ENCODE peak calls at places on chromosomes 5 and 9, in nine cellular contexts. Y is fibroblast of lung, H is SK-N-SH, E is OCI-LY7, Z is endothelial cell of umbilical vein, N is HepG2, K is mammary epithelial cell, F is osteoblast, A is IMR-90. B is an unnamed sample. For H4K20me1, the result is how much of the 10 kb centered on the place peaks cover.

GRCh38 chr5:112146323-112146848 is 272.7 kb downstream of the EPB41L4A start:
- DNase-seq in Y (peak), H (no peak), E (no peak), Z (no peak), N (no peak), K (peak), F (peak), A (peak), B (no peak)

GRCh38 chr5:132222649-132223038 is 5.0 kb downstream of the P4HA2 start:
- DNase-seq in Y (no peak), H (no peak), E (peak), Z (no peak), N (no peak), K (no peak), F (no peak), A (no peak), B (no peak)

GRCh38 chr9:19113964-19114679 is 11.4 kb upstream of the HAUS6 start:
- DNase-seq in Y (no peak), H (no peak), E (no peak), Z (no peak), N (no peak), K (no peak), F (peak), A (no peak), B (no peak)

GRCh38 chr5:178116406-178116885 is 3.1 kb downstream of the N4BP3 start:
- DNase-seq in Y (no peak), H (peak), E (peak), Z (peak), N (no peak), K (no peak), F (peak), A (no peak), B (no peak)

GRCh38 chr5:80187691-80188090 is 68.2 kb downstream of the SERINC5 start:
- DNase-seq in Y (no peak), H (no peak), E (no peak), Z (no peak), N (no peak), K (no peak), F (no peak), A (no peak), B (no peak)

GRCh38 chr9:71681104-71681707 is 87.1 kb downstream of the CEMIP2 start:
- DNase-seq in Y (peak), H (no peak), E (no peak), Z (no peak), N (no peak), K (no peak), F (no peak), A (peak), B (no peak)

GRCh38 chr5:138230981-138231589 is 18.0 kb upstream of the CDC23 start:
- DNase-seq in Y (no peak), H (no peak), E (no peak), Z (peak), N (peak), K (peak), F (peak), A (no peak), B (no peak)

GRCh38 chr9:6564370-6564769 is 81.2 kb downstream of the GLDC start:
- DNase-seq in Y (peak), H (no peak), E (no peak), Z (peak), N (no peak), K (no peak), F (no peak), A (no peak), B (no peak)

GRCh38 chr9:136233868-136234267 is 11.7 kb downstream of the QSOX2 start:
- DNase-seq in Y (no peak), H (no peak), E (no peak), Z (no peak), N (no peak), K (no peak), F (no peak), A (no peak), B (no peak)

GRCh38 chr5:144196612-144197011 is 25.9 kb downstream of the KCTD16 start:
- DNase-seq in Y (no peak), H (peak), E (no peak), Z (no peak), N (no peak), K (no peak), F (no peak), A (no peak), B (no peak)

GRCh38 chr9:129591916-129592315 is 29.0 kb downstream of the C9orf50 start:
- DNase-seq in Y (no peak), H (no peak), E (no peak), Z (no peak), N (peak), K (no peak), F (no peak), A (no peak), B (no peak)

GRCh38 chr5:8628521-8628920 is 759.6 kb downstream of the MTRR start:
- DNase-seq in Y (no peak), H (no peak), E (no peak), Z (no peak), N (no peak), K (peak), F (no peak), A (no peak), B (no peak)

GRCh38 chr5:171310816-171311697 is 2.0 kb downstream of the TLX3 start:
- DNase-seq in Y (peak), H (no peak), E (no peak), Z (peak), N (no peak), K (peak), F (peak), A (peak), B (peak)

GRCh38 chr9:135229701-135230385 is 142.4 kb downstream of the OLFM1 start:
- DNase-seq in Y (no peak), H (no peak), E (no peak), Z (no peak), N (no peak), K (no peak), F (peak), A (no peak), B (peak)

GRCh38 chr9:107487521-107488399 is 1.8 kb downstream of the KLF4 start:
- DNase-seq in Y (peak), H (peak), E (no peak), Z (peak), N (no peak), K (no peak), F (peak), A (no peak), B (peak)

GRCh38 chr9:29555452-29555851 is 1982.2 kb upstream of the C9orf72 start:
- DNase-seq in Y (no peak), H (no peak), E (no peak), Z (no peak), N (no peak), K (no peak), F (no peak), A (no peak), B (no peak)

GRCh38 chr9:21465859-21466518 is 16.1 kb downstream of the IFNE start:
- DNase-seq in Y (peak), H (peak), E (peak), Z (peak), N (peak), K (peak), F (peak), A (peak), B (peak)

GRCh38 chr9:25724424-25724823 is 46.2 kb upstream of the TUSC1 start:
- DNase-seq in Y (peak), H (no peak), E (no peak), Z (no peak), N (no peak), K (peak), F (peak), A (peak), B (no peak)

GRCh38 chr9:37963936-37964739 is 60.2 kb upstream of the SLC25A51 start:
- DNase-seq in Y (peak), H (no peak), E (no peak), Z (peak), N (peak), K (peak), F (peak), A (peak), B (no peak)

GRCh38 chr9:111828193-111828592 is 33.5 kb upstream of the SHOC1 start:
- DNase-seq in Y (peak), H (no peak), E (peak), Z (peak), N (no peak), K (no peak), F (no peak), A (no peak), B (no peak)

GRCh38 chr9:111953444-111953843 is 56.8 kb downstream of the UGCG start:
- DNase-seq in Y (no peak), H (no peak), E (no peak), Z (no peak), N (no peak), K (no peak), F (peak), A (no peak), B (no peak)

GRCh38 chr9:16601991-16602390 is 268.5 kb downstream of the BNC2 start:
- DNase-seq in Y (no peak), H (no peak), E (no peak), Z (no peak), N (no peak), K (no peak), F (no peak), A (no peak), B (no peak)

GRCh38 chr9:31908158-31908890 is 476.1 kb upstream of the ACO1 start:
- DNase-seq in Y (no peak), H (no peak), E (no peak), Z (no peak), N (no peak), K (peak), F (no peak), A (no peak), B (no peak)

GRCh38 chr5:176144508-176144907 is 93.7 kb upstream of the SIMC1 start:
- DNase-seq in Y (no peak), H (no peak), E (no peak), Z (no peak), N (no peak), K (no peak), F (no peak), A (no peak), B (no peak)

GRCh38 chr5:65355301-65355700 is 126.4 kb downstream of the ADAMTS6 start:
- DNase-seq in Y (no peak), H (no peak), E (no peak), Z (no peak), N (no peak), K (no peak), F (no peak), A (peak), B (no peak)
- TF ChIP-seq CTCF in Y (no peak), H (no peak), E (no peak), Z (no peak), N (no peak), K (no peak), F (no peak), A (no peak), B (no peak)

DNA sequence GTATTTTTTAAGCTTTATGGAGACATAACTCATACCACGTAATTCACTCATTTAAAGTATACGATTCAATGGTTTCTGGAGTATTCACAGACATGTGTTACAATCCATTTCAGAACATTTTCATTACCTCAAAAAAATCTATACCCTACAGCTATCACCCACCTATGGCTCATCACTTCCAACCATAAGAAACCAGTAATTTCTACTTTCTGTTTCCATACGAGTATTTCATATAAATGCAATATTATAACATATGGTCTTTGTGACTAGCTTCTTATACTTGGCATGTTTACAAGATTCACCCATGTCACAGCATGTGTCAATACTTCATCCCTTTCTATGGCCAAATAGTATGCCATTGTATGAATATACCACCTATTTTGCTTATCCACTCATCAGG is 18.8 kb downstream of the UBQLN1 start:
- DNase-seq in Y (no peak), H (no peak), E (no peak), Z (no peak), N (no peak), K (no peak), F (no peak), A (no peak), B (no peak)
- H4K20me1 ChIP-seq in Y (under half), H (half or more), E (half or more), Z (under half), N (half or more), K (under half), F (half or more), A (half or more), B (half or more)

GRCh38 chr5:1594336-1595106 is 70.8 kb upstream of the LPCAT1 start:
- DNase-seq in Y (peak), H (peak), E (no peak), Z (peak), N (peak), K (peak), F (peak), A (no peak), B (peak)
- TF ChIP-seq CTCF in Y (no peak), H (peak), E (peak), Z (peak), N (peak), K (peak), F (no peak), A (no peak), B (peak)

GRCh38 chr9:131422241-131422792 is 28.4 kb downstream of the PRRC2B start:
- DNase-seq in Y (no peak), H (peak), E (no peak), Z (peak), N (no peak), K (peak), F (peak), A (peak), B (no peak)

GRCh38 chr9:131423171-131423581 is 29.3 kb downstream of the PRRC2B start:
- DNase-seq in Y (peak), H (peak), E (no peak), Z (peak), N (no peak), K (peak), F (peak), A (peak), B (peak)

GRCh38 chr9:131429121-131430012 is 35.5 kb downstream of the PRRC2B start:
- DNase-seq in Y (peak), H (no peak), E (no peak), Z (no peak), N (no peak), K (no peak), F (no peak), A (peak), B (no peak)

GRCh38 chr9:131421691-131422090 is 27.8 kb downstream of the PRRC2B start:
- DNase-seq in Y (no peak), H (no peak), E (no peak), Z (no peak), N (no peak), K (no peak), F (no peak), A (no peak), B (no peak)

GRCh38 chr9:131426545-131426944 is 32.7 kb downstream of the PRRC2B start:
- DNase-seq in Y (no peak), H (no peak), E (no peak), Z (no peak), N (no peak), K (no peak), F (no peak), A (no peak), B (no peak)
- H4K20me1 ChIP-seq in Y (under half), H (half or more), E (under half), Z (under half), N (half or more), K (under half), F (half or more), A (half or more), B (half or more)

DNA sequence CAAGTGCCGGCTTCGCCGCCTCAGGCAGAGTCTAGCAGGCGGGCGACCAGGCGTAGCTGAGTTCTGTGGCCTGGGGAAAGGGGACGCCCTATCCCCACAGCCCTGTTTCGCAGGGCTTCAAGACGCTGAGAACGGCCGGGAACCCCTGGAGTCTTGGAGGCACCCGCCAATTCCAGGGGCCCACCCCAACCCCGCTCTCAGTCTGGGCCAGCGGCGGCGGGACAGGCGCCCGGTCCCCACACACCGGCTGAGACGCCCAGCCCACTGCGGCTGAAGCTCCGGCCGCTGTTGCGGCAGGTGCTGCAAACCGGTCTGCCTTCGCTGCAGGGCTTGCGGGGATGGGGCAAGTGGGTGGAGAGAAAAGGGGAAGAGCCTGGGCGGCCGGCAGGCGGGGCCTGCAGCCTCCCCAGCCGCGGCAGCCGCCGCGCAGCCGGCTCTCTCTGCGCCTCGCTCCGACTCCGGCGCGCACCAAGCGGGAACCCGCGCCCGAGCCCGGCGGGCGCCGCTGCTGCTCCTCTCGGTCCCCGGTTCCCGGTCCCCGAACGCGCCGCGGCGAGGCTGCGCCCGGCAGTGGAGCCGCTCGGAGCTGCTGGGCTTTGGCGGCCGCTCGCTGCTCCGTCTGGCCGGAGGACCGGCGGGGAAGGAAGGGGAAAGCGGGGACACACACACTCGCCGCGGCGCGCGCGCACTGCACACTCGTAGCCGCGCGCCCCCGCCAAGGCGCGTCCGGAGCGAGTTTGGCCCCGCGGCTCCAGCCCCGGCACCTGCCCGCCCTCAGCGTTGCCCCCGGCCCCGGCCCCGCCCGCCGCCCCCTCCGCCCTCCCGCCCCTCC is at the start of gene PIP5K1B:
- DNase-seq in Y (peak), H (peak), E (peak), Z (peak), N (peak), K (peak), F (peak), A (peak), B (peak)
- TF ChIP-seq CTCF in Y (no peak), H (no peak), E (peak), Z (no peak), N (peak), K (no peak), F (no peak), A (no peak), B (no peak)

DNA sequence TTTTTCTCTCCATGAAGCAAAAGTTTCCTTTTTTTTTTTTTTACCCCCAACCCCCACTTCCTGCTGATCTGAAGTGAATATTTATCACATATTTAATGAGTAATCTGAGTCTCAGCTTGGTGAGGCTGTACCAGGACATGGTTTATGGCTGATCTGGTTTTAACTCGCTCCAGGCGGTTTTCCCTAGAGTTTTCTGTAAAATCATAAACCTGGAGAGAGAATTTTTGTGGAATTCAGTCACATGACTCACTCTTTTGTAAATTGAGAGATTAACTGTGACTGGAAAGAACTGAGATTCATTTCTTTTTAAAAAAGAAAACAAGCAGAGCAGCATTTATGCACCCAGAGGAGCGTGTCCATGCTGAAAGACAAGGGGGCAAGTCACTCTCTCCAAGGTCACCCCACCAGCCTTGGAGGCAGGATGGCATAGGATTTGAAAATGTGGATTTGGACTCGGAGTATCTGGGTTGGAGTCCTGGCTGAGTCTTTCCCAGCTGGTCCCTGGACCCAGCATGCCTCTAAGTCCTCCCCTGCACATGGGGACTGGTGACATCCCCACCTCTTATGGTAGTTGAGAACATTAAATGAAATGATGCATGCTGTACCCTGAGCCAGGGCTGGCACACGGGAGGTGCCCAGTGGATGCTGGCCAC is 81.8 kb downstream of the ZNF618 start:
- DNase-seq in Y (peak), H (no peak), E (no peak), Z (peak), N (no peak), K (peak), F (peak), A (peak), B (no peak)
- H4K20me1 ChIP-seq in Y (under half), H (under half), E (under half), Z (under half), N (under half), K (under half), F (under half), A (under half), B (under half)

DNA sequence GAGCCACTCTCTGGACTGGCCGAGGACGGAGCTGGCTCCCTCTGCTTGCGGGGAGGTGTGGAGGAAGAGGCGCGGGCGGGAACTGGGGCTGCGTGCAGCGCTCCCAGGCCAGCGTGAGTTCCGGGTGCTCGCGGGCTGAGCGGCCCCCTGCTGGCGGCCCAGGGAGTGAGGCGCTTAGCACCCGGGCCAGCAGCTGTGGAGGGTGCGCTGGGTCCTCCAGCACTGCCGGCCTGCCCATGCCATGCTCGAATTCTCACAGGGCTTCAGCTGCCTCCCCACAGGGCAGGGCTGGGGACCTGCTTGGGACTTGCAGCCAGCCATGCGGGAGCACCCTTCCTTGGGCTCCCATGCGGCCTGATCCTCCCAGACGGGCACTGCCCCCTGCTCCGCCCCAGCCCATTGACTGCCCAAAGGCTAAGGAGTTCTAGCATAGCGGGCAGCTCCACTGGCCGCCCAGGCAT is 416.9 kb downstream of the MRPS30 start:
- DNase-seq in Y (no peak), H (peak), E (no peak), Z (no peak), N (no peak), K (no peak), F (no peak), A (no peak), B (no peak)
- TF ChIP-seq CTCF in Y (no peak), H (peak), E (peak), Z (no peak), N (no peak), K (no peak), F (no peak), A (no peak), B (no peak)